ENCODE peak calls at places on chromosomes 13 and 19, in ten cellular contexts. C is hepatocyte, I is heart right ventricle, R is tibial nerve, H is NB4, O is body of pancreas, F is heart left ventricle, T is pancreas, K is dorsolateral prefrontal cortex, U is IMR-90. J is an unnamed sample.

GRCh38 chr13:80036845-80037504 is 304.0 kb downstream of the SPRY2 start:
- DNase-seq in C (no peak), I (no peak), R (no peak), H (peak; percentile 88), O (no peak), F (no peak), T (no peak), K (no peak), U (no peak), J (no peak)

GRCh38 chr19:17944301-17944700 is 11.5 kb downstream of the CCDC124 start:
- DNase-seq in C (no peak), I (no peak), R (no peak), H (no peak), O (no peak), F (no peak), T (no peak), K (peak; percentile 53), U (peak; percentile 88), J (peak; percentile 77)

GRCh38 chr19:40713939-40714338 is 2.7 kb downstream of the COQ8B start:
- DNase-seq in C (no peak), I (no peak), R (no peak), H (no peak), O (no peak), F (no peak), T (no peak), K (no peak), U (no peak), J (no peak)

GRCh38 chr13:48849515-48849914 is 126.2 kb upstream of the FNDC3A start:
- DNase-seq in C (no peak), I (no peak), R (no peak), H (peak; percentile 21), O (no peak), F (no peak), T (no peak), K (no peak), U (no peak), J (no peak)

GRCh38 chr13:111245781-111246384 is 74.6 kb upstream of the TEX29 start:
- DNase-seq in C (no peak), I (no peak), R (no peak), H (no peak), O (no peak), F (no peak), T (no peak), K (no peak), U (peak; percentile 56), J (no peak)

GRCh38 chr13:110525328-110526319 is 35.9 kb downstream of the RAB20 start:
- DNase-seq in C (no peak), I (peak; percentile 51), R (no peak), H (no peak), O (no peak), F (peak; percentile 80), T (no peak), K (no peak), U (no peak), J (no peak)

GRCh38 chr13:91456837-91457236 is 58.4 kb downstream of the GPC5 start:
- DNase-seq in C (no peak), I (no peak), R (no peak), H (no peak), O (no peak), F (no peak), T (no peak), K (no peak), U (no peak), J (no peak)

GRCh38 chr13:48580185-48580803 is 47.4 kb upstream of the RCBTB2 start:
- DNase-seq in C (peak; percentile 79), I (no peak), R (peak; percentile 99), H (peak; percentile 74), O (peak; percentile 83), F (peak; percentile 68), T (peak; percentile 62), K (peak; percentile 58), U (peak; percentile 56), J (no peak)

GRCh38 chr19:12497032-12497431 is 12.4 kb upstream of the ZNF709 start:
- DNase-seq in C (no peak), I (no peak), R (no peak), H (no peak), O (no peak), F (no peak), T (no peak), K (no peak), U (no peak), J (no peak)

GRCh38 chr19:1225451-1226226 is 12.2 kb downstream of the CBARP start:
- DNase-seq in C (no peak), I (no peak), R (no peak), H (no peak), O (no peak), F (no peak), T (no peak), K (no peak), U (no peak), J (no peak)

GRCh38 chr13:81577601-81578000 is 1236.7 kb upstream of the SPRY2 start:
- DNase-seq in C (no peak), I (no peak), R (no peak), H (no peak), O (no peak), F (no peak), T (no peak), K (no peak), U (no peak), J (no peak)

GRCh38 chr13:91185294-91185863 is 162.1 kb upstream of the MIR17HG start:
- DNase-seq in C (no peak), I (no peak), R (no peak), H (peak; percentile 23), O (no peak), F (no peak), T (no peak), K (no peak), U (peak; percentile 0), J (no peak)

GRCh38 chr19:53076984-53077383 is 26.2 kb downstream of the ZNF160 start:
- DNase-seq in C (peak; percentile 78), I (peak; percentile 55), R (peak; percentile 16), H (peak; percentile 53), O (peak; percentile 42), F (peak; percentile 67), T (peak; percentile 29), K (peak; percentile 65), U (peak; percentile 28), J (peak; percentile 21)

GRCh38 chr19:46919324-46919723 is 58.5 kb downstream of the ARHGAP35 start:
- DNase-seq in C (no peak), I (no peak), R (no peak), H (peak; percentile 44), O (no peak), F (no peak), T (no peak), K (no peak), U (peak; percentile 75), J (peak; percentile 64)

GRCh38 chr19:4228765-4229178 is 551 bp upstream of the EBI3 start:
- DNase-seq in C (no peak), I (no peak), R (no peak), H (no peak), O (no peak), F (no peak), T (no peak), K (no peak), U (no peak), J (no peak)
- H3K4me3 ChIP-seq in C (no peak overlapping the region), I (no peak overlapping the region), R (no peak overlapping the region), H (no peak overlapping the region), O (no peak overlapping the region), F (no peak overlapping the region), T (no peak overlapping the region), K (no peak overlapping the region), U (no peak overlapping the region), J (no peak overlapping the region)

DNA sequence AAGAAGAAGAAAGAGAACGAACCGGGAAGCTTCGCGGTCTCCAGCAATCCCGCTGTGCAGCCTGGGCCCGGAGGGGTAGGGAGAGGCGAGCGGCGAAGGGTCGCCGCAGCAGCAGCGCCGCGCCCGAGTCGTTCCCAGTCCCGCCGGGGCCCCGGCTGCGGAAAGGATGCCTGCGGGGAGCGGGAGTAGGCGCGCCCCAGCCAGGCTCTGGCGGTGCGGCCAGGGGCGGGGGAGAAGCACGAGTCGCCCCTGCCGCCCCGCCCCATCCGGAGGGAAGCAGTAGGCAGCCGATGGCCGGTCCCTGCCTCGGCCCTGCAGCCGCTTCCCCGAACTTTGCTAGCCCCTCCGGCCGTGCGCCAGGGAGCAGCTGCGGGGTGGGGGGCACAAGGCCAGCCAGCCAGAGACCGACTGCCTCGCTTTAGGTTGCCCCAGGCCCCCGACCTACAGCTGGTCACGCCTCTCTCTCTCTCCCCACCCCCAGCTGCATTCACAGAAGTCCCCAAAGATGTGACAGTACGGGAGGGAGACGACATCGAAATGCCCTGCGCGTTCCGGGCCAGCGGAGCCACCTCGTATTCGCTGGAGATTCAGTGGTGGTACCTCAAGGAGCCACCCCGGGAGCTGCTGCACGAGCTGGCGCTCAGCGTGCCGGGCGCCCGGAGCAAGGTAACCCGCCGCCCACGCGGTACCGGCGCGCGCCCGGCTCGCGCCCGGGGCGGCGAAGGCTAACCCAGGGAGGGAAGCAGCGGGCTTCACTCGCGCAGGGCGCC is 1.1 kb downstream of the VSTM2B start:
- DNase-seq in C (no peak), I (no peak), R (no peak), H (peak; percentile 26), O (no peak), F (no peak), T (no peak), K (peak; percentile 38), U (no peak), J (no peak)
- TF ChIP-seq CTCF in C (no peak), I (no peak), R (no peak), H (no peak), O (no peak), F (no peak), T (no peak), K (peak; percentile 34), U (no peak), J (no peak)

GRCh38 chr19:8697671-8698432 is 743 bp downstream of the ACTL9 start:
- DNase-seq in C (no peak), I (no peak), R (no peak), H (peak; percentile 68), O (no peak), F (no peak), T (no peak), K (no peak), U (no peak), J (no peak)

GRCh38 chr19:8696993-8697392 is 1.6 kb downstream of the ACTL9 start:
- DNase-seq in C (no peak), I (no peak), R (no peak), H (no peak), O (no peak), F (no peak), T (no peak), K (no peak), U (no peak), J (no peak)

GRCh38 chr19:8695911-8696310 is 2.7 kb downstream of the ACTL9 start:
- DNase-seq in C (no peak), I (no peak), R (no peak), H (no peak), O (no peak), F (no peak), T (no peak), K (no peak), U (no peak), J (no peak)

GRCh38 chr19:8699908-8700307 is 1.3 kb upstream of the ACTL9 start:
- DNase-seq in C (no peak), I (no peak), R (no peak), H (no peak), O (no peak), F (no peak), T (no peak), K (no peak), U (no peak), J (no peak)

GRCh38 chr19:8698433-8699063 is at the start of gene ACTL9:
- DNase-seq in C (no peak), I (no peak), R (no peak), H (no peak), O (no peak), F (no peak), T (no peak), K (no peak), U (no peak), J (no peak)
- H3K4me3 ChIP-seq in C (no peak within 1 kb of the TSS), I (no peak within 1 kb of the TSS), R (no peak within 1 kb of the TSS), H (no peak within 1 kb of the TSS), O (no peak within 1 kb of the TSS), F (no peak within 1 kb of the TSS), T (no peak within 1 kb of the TSS), K (no peak within 1 kb of the TSS), U (no peak within 1 kb of the TSS), J (no peak within 1 kb of the TSS)

GRCh38 chr19:3073931-3074595 is 11.8 kb upstream of the TLE5 start:
- DNase-seq in C (no peak), I (no peak), R (no peak), H (no peak), O (peak; percentile 29), F (no peak), T (no peak), K (no peak), U (no peak), J (peak; percentile 38)
- TF ChIP-seq CTCF in C (no peak), I (no peak), R (no peak), H (no peak), O (no peak), F (no peak), T (no peak), K (no peak), U (peak; percentile 25), J (peak; percentile 34)

J was measured in foreskin fibroblast.